ENCODE peak calls at places on chromosomes 11 and 22, in six cellular contexts. One of them, this sample, is unnamed. For H3K4me1, the result is how much of the 10 kb centered on the place peaks cover.

GRCh38 chr11:19849107-19849789 is 136.6 kb downstream of the NAV2 start:
- DNase-seq in spleen: no peak
- DNase-seq in naive thymus-derived CD4-positive, alpha-beta T cell: no peak
- DNase-seq in IMR-90: peak
- DNase-seq in OCI-LY7: no peak
- DNase-seq in DND-41: no peak
- DNase-seq in this sample: no peak

GRCh38 chr22:46153930-46154329 is 3.6 kb downstream of the PPARA start:
- DNase-seq in spleen: no peak
- DNase-seq in naive thymus-derived CD4-positive, alpha-beta T cell: no peak
- DNase-seq in IMR-90: no peak
- DNase-seq in OCI-LY7: no peak
- DNase-seq in DND-41: no peak
- DNase-seq in this sample: no peak

GRCh38 chr22:25898707-25899365 is 156.8 kb downstream of the MYO18B start:
- DNase-seq in spleen: no peak
- DNase-seq in naive thymus-derived CD4-positive, alpha-beta T cell: no peak
- DNase-seq in IMR-90: no peak
- DNase-seq in OCI-LY7: no peak
- DNase-seq in DND-41: no peak
- DNase-seq in this sample: no peak

GRCh38 chr11:60193687-60194433 is 11.0 kb upstream of the MS4A6A start:
- DNase-seq in spleen: no peak
- DNase-seq in naive thymus-derived CD4-positive, alpha-beta T cell: peak
- DNase-seq in IMR-90: peak
- DNase-seq in OCI-LY7: peak
- DNase-seq in DND-41: peak
- DNase-seq in this sample: no peak

GRCh38 chr11:117495357-117495756 is 167.7 kb downstream of the CEP164 start:
- DNase-seq in spleen: no peak
- DNase-seq in naive thymus-derived CD4-positive, alpha-beta T cell: no peak
- DNase-seq in IMR-90: no peak
- DNase-seq in OCI-LY7: no peak
- DNase-seq in DND-41: no peak
- DNase-seq in this sample: no peak

GRCh38 chr11:65954771-65955170 is 6.8 kb upstream of the SART1 start:
- DNase-seq in spleen: no peak
- DNase-seq in naive thymus-derived CD4-positive, alpha-beta T cell: no peak
- DNase-seq in IMR-90: no peak
- DNase-seq in OCI-LY7: no peak
- DNase-seq in DND-41: no peak
- DNase-seq in this sample: no peak

GRCh38 chr11:20589796-20590195 is 9.6 kb upstream of the SLC6A5 start:
- DNase-seq in spleen: no peak
- DNase-seq in naive thymus-derived CD4-positive, alpha-beta T cell: no peak
- DNase-seq in IMR-90: no peak
- DNase-seq in OCI-LY7: no peak
- DNase-seq in DND-41: no peak
- DNase-seq in this sample: no peak

GRCh38 chr11:334264-335033 is 13.8 kb upstream of the IFITM3 start:
- DNase-seq in spleen: peak
- DNase-seq in naive thymus-derived CD4-positive, alpha-beta T cell: no peak
- DNase-seq in IMR-90: no peak
- DNase-seq in OCI-LY7: no peak
- DNase-seq in DND-41: no peak
- DNase-seq in this sample: no peak

GRCh38 chr11:108624196-108624925 is 30.8 kb upstream of the EXPH5 start:
- DNase-seq in spleen: no peak
- DNase-seq in naive thymus-derived CD4-positive, alpha-beta T cell: no peak
- DNase-seq in IMR-90: no peak
- DNase-seq in OCI-LY7: no peak
- DNase-seq in DND-41: no peak
- DNase-seq in this sample: no peak

GRCh38 chr11:96125400-96125799 is 201.5 kb upstream of the MTMR2 start:
- DNase-seq in spleen: no peak
- DNase-seq in naive thymus-derived CD4-positive, alpha-beta T cell: no peak
- DNase-seq in IMR-90: no peak
- DNase-seq in OCI-LY7: no peak
- DNase-seq in DND-41: no peak
- DNase-seq in this sample: peak

GRCh38 chr11:78689558-78690153 is 115.0 kb upstream of the NARS2 start:
- DNase-seq in spleen: no peak
- DNase-seq in naive thymus-derived CD4-positive, alpha-beta T cell: no peak
- DNase-seq in IMR-90: no peak
- DNase-seq in OCI-LY7: no peak
- DNase-seq in DND-41: no peak
- DNase-seq in this sample: no peak

GRCh38 chr11:120660024-120660565 is 148.5 kb downstream of the GRIK4 start:
- DNase-seq in spleen: peak
- DNase-seq in naive thymus-derived CD4-positive, alpha-beta T cell: no peak
- DNase-seq in IMR-90: peak
- DNase-seq in OCI-LY7: peak
- DNase-seq in DND-41: peak
- DNase-seq in this sample: no peak

GRCh38 chr11:69573751-69574382 is 67.1 kb upstream of the CCND1 start:
- DNase-seq in spleen: no peak
- DNase-seq in naive thymus-derived CD4-positive, alpha-beta T cell: no peak
- DNase-seq in IMR-90: no peak
- DNase-seq in OCI-LY7: no peak
- DNase-seq in DND-41: no peak
- DNase-seq in this sample: no peak

GRCh38 chr22:24429411-24430365 is 2.3 kb downstream of the ADORA2A start:
- DNase-seq in spleen: peak
- DNase-seq in naive thymus-derived CD4-positive, alpha-beta T cell: peak
- DNase-seq in IMR-90: peak
- DNase-seq in OCI-LY7: peak
- DNase-seq in DND-41: peak
- DNase-seq in this sample: peak

GRCh38 chr11:100980156-100980555 is 149.5 kb downstream of the PGR start:
- DNase-seq in spleen: no peak
- DNase-seq in naive thymus-derived CD4-positive, alpha-beta T cell: no peak
- DNase-seq in IMR-90: peak
- DNase-seq in OCI-LY7: peak
- DNase-seq in DND-41: no peak
- DNase-seq in this sample: no peak

GRCh38 chr22:30183861-30184278 is 62.7 kb downstream of the LIF start:
- DNase-seq in spleen: no peak
- DNase-seq in naive thymus-derived CD4-positive, alpha-beta T cell: no peak
- DNase-seq in IMR-90: peak
- DNase-seq in OCI-LY7: no peak
- DNase-seq in DND-41: peak
- DNase-seq in this sample: no peak

GRCh38 chr11:32056445-32056844 is 34.4 kb upstream of the RCN1 start:
- DNase-seq in spleen: no peak
- DNase-seq in naive thymus-derived CD4-positive, alpha-beta T cell: no peak
- DNase-seq in IMR-90: no peak
- DNase-seq in OCI-LY7: no peak
- DNase-seq in DND-41: no peak
- DNase-seq in this sample: no peak

GRCh38 chr11:13834463-13834862 is 128.1 kb upstream of the SPON1 start:
- DNase-seq in spleen: no peak
- DNase-seq in naive thymus-derived CD4-positive, alpha-beta T cell: no peak
- DNase-seq in IMR-90: no peak
- DNase-seq in OCI-LY7: peak
- DNase-seq in DND-41: no peak
- DNase-seq in this sample: no peak

GRCh38 chr11:79663012-79663411 is 222.2 kb upstream of the TENM4 start:
- DNase-seq in spleen: no peak
- DNase-seq in naive thymus-derived CD4-positive, alpha-beta T cell: no peak
- DNase-seq in IMR-90: no peak
- DNase-seq in OCI-LY7: no peak
- DNase-seq in DND-41: no peak
- DNase-seq in this sample: no peak

GRCh38 chr11:113114452-113115027 is 153.3 kb downstream of the NCAM1 start:
- DNase-seq in spleen: no peak
- DNase-seq in naive thymus-derived CD4-positive, alpha-beta T cell: no peak
- DNase-seq in IMR-90: peak
- DNase-seq in OCI-LY7: peak
- DNase-seq in DND-41: peak
- DNase-seq in this sample: peak

GRCh38 chr11:130675456-130675855 is 227.0 kb downstream of the ADAMTS15 start:
- DNase-seq in spleen: no peak
- DNase-seq in naive thymus-derived CD4-positive, alpha-beta T cell: no peak
- DNase-seq in IMR-90: peak
- DNase-seq in OCI-LY7: no peak
- DNase-seq in DND-41: no peak
- DNase-seq in this sample: no peak
- H3K27ac ChIP-seq in spleen: no peak
- H3K27ac ChIP-seq in naive thymus-derived CD4-positive, alpha-beta T cell: no peak
- H3K27ac ChIP-seq in IMR-90: peak
- H3K27ac ChIP-seq in OCI-LY7: no peak
- H3K27ac ChIP-seq in DND-41: no peak
- H3K27ac ChIP-seq in this sample: peak

DNA sequence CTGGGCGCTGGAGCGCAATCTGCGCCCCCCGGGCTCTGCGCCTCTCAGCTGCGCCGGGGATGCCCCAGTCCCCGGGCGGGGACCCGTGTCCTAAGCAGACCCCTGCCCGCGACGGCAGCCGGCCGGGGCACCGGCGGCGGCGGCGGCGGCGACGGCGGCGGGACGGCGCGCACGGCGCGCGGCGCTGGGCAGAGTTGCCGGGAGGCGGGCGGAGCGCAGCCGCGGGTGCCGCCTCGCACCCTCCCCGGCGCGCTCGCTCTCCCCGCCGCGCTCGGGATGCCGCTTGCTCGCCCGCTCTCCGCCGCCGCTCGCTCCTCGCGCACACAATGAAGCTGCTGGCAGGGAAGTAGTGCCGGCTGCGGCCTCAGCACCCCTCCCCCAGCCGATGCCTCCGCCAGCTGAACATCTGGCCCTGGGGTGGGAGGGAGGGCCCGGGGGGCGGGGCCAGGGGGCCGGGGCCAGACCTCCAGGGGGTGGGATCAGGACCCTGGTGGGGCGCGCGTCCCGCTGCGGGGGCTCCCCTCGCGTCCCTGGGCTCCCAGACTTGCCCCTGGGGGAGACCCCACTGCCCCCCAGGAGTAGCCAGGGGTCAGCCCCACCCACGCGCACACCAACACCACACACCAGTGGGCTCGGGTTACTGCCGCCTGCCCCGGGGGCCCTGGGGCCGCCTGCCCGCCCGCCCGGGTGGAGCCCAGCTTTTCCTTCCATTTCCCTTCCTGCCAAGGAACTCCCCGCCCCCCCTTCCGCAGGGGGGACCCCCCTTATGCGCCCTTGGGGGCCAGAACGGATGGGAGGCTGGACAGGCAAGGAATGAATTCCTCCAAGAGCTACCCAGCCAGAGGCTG is at the start of gene RCOR2:
- DNase-seq in spleen: peak
- DNase-seq in naive thymus-derived CD4-positive, alpha-beta T cell: peak
- DNase-seq in IMR-90: peak
- DNase-seq in OCI-LY7: peak
- DNase-seq in DND-41: peak
- DNase-seq in this sample: peak
- H3K4me1 ChIP-seq in spleen: half or more
- H3K4me1 ChIP-seq in naive thymus-derived CD4-positive, alpha-beta T cell: under half
- H3K4me1 ChIP-seq in IMR-90: under half
- H3K4me1 ChIP-seq in OCI-LY7: under half
- H3K4me1 ChIP-seq in DND-41: under half
- H3K4me1 ChIP-seq in this sample: under half

DNA sequence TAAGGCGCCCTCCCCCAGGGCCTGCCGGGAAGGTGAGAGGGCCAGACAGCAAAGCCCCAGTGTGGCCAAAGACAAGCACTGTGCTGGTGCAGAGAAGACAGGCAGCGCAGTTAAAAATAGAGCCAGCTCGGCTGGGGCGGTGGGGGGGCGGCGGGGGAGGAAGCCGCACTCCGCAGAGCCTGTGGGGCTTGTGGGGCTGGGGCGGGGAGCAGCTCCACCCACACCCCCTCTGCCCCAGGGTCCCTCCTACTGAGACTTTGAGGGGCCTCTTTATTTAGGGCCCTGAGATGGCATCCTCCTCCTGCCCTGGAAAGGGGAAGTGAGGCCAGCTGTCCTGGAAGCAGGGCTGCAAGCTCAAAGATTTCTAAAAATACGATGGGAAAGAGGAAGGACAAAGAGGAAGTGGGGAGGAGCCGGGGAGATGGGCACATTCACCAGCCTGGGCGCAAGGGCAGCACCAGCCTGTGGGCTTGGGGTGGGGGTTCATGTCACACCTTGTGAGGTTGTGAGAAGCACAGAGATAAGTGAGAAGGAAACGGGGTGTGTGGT is 2.6 kb downstream of the CYTH4 start:
- DNase-seq in spleen: peak
- DNase-seq in naive thymus-derived CD4-positive, alpha-beta T cell: peak
- DNase-seq in IMR-90: no peak
- DNase-seq in OCI-LY7: peak
- DNase-seq in DND-41: peak
- DNase-seq in this sample: no peak
- H3K4me3 ChIP-seq in spleen: peak
- H3K4me3 ChIP-seq in naive thymus-derived CD4-positive, alpha-beta T cell: peak
- H3K4me3 ChIP-seq in IMR-90: no peak
- H3K4me3 ChIP-seq in OCI-LY7: peak
- H3K4me3 ChIP-seq in DND-41: no peak
- H3K4me3 ChIP-seq in this sample: no peak

GRCh38 chr11:2694995-2695939 is 4.5 kb downstream of the KCNQ1OT1 start:
- DNase-seq in spleen: peak
- DNase-seq in naive thymus-derived CD4-positive, alpha-beta T cell: no peak
- DNase-seq in IMR-90: no peak
- DNase-seq in OCI-LY7: no peak
- DNase-seq in DND-41: no peak
- DNase-seq in this sample: no peak
- H3K27ac ChIP-seq in spleen: no peak
- H3K27ac ChIP-seq in naive thymus-derived CD4-positive, alpha-beta T cell: no peak
- H3K27ac ChIP-seq in IMR-90: no peak
- H3K27ac ChIP-seq in OCI-LY7: no peak
- H3K27ac ChIP-seq in DND-41: no peak
- H3K27ac ChIP-seq in this sample: no peak

DNA sequence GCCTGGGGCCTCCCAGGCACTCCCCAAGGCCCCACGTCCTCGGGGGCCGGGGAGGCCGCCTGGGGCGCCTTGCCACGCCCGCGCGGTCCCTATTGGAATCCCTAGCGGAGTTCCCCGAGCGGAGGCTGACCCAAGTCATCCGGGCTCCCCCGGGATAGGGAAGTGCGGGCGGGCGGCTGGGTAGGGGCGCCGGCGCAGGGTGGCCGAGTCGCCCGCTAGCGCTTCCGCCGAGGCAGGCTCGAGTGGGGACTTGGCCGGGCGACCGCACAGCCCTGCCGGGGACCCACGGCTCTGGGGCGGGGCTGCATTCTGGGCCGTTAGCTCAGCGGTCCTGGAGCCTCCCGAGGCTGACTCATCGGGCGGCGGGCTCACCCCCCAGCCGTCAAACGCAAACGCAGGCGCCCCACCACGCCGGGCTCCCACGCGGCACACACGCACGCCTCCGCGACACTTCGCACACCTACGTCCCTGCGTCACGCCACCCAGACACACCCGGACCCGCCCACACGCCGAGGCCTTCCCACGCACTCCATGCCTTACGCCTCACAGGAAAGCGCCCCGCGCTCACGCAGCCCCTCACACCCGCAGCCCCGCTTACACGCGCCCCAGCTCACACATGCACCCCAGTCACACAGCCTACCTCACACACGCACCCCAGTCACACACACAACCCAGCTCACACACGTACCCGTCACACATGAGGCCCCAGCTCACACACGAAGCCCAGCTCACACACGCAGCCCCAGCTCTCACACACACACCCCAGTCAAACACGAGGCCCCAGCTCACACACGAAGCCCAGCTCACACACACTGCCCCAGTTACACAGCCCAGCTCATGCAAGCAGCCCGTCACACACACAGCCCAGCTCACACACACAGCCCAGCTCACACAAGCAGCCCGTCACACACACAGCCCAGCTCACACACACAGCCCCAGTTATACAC is 1.1 kb downstream of the PHLDB1 start:
- DNase-seq in spleen: peak
- DNase-seq in naive thymus-derived CD4-positive, alpha-beta T cell: peak
- DNase-seq in IMR-90: peak
- DNase-seq in OCI-LY7: no peak
- DNase-seq in DND-41: peak
- DNase-seq in this sample: no peak
- H3K4me1 ChIP-seq in spleen: half or more
- H3K4me1 ChIP-seq in naive thymus-derived CD4-positive, alpha-beta T cell: under half
- H3K4me1 ChIP-seq in IMR-90: under half
- H3K4me1 ChIP-seq in OCI-LY7: under half
- H3K4me1 ChIP-seq in DND-41: under half
- H3K4me1 ChIP-seq in this sample: under half

This sample was measured in prostate gland.